ENCODE peak calls at places on chromosome 7, in eight cellular contexts. One of them, this sample, is unnamed.

GRCh38 chr7:50560865-50561351 is 4.3 kb downstream of the DDC start:
- DNase-seq in progenitor cell of endocrine pancreas: no peak
- DNase-seq in nephron progenitor cell: peak; percentile 21
- DNase-seq in IMR-90: no peak
- DNase-seq in T-helper 1 cell: no peak
- DNase-seq in endodermal cell: peak; percentile 62
- DNase-seq in adrenal gland: peak; percentile 50
- DNase-seq in ovary: peak; percentile 47
- DNase-seq in this sample: no peak

GRCh38 chr7:101017099-101017777 is 2.6 kb upstream of the MUC17 start:
- DNase-seq in progenitor cell of endocrine pancreas: no peak
- DNase-seq in nephron progenitor cell: peak; percentile 65
- DNase-seq in IMR-90: peak; percentile 84
- DNase-seq in T-helper 1 cell: peak; percentile 51
- DNase-seq in endodermal cell: peak; percentile 87
- DNase-seq in adrenal gland: peak; percentile 55
- DNase-seq in ovary: peak; percentile 91
- DNase-seq in this sample: peak; percentile 98

GRCh38 chr7:34939175-34939574 is 98.1 kb downstream of the DPY19L1 start:
- DNase-seq in progenitor cell of endocrine pancreas: no peak
- DNase-seq in nephron progenitor cell: no peak
- DNase-seq in IMR-90: peak; percentile 94
- DNase-seq in T-helper 1 cell: no peak
- DNase-seq in endodermal cell: peak; percentile 50
- DNase-seq in adrenal gland: peak; percentile 24
- DNase-seq in ovary: no peak
- DNase-seq in this sample: peak; percentile 8

GRCh38 chr7:151769189-151769821 is 107.6 kb downstream of the PRKAG2 start:
- DNase-seq in progenitor cell of endocrine pancreas: no peak
- DNase-seq in nephron progenitor cell: no peak
- DNase-seq in IMR-90: no peak
- DNase-seq in T-helper 1 cell: peak; percentile 21
- DNase-seq in endodermal cell: no peak
- DNase-seq in adrenal gland: no peak
- DNase-seq in ovary: no peak
- DNase-seq in this sample: no peak

GRCh38 chr7:155412416-155413253 is 45.3 kb upstream of the EN2 start:
- DNase-seq in progenitor cell of endocrine pancreas: peak; percentile 65
- DNase-seq in nephron progenitor cell: peak; percentile 77
- DNase-seq in IMR-90: peak; percentile 6
- DNase-seq in T-helper 1 cell: peak; percentile 9
- DNase-seq in endodermal cell: peak; percentile 92
- DNase-seq in adrenal gland: peak; percentile 52
- DNase-seq in ovary: no peak
- DNase-seq in this sample: peak; percentile 97

GRCh38 chr7:123675092-123675473 is 19.4 kb downstream of the LMOD2 start:
- DNase-seq in progenitor cell of endocrine pancreas: no peak
- DNase-seq in nephron progenitor cell: no peak
- DNase-seq in IMR-90: peak; percentile 25
- DNase-seq in T-helper 1 cell: no peak
- DNase-seq in endodermal cell: no peak
- DNase-seq in adrenal gland: no peak
- DNase-seq in ovary: no peak
- DNase-seq in this sample: no peak

GRCh38 chr7:41816111-41816510 is 113.2 kb upstream of the INHBA start:
- DNase-seq in progenitor cell of endocrine pancreas: no peak
- DNase-seq in nephron progenitor cell: no peak
- DNase-seq in IMR-90: no peak
- DNase-seq in T-helper 1 cell: no peak
- DNase-seq in endodermal cell: no peak
- DNase-seq in adrenal gland: no peak
- DNase-seq in ovary: no peak
- DNase-seq in this sample: no peak

GRCh38 chr7:135704074-135704473 is 23.9 kb downstream of the SLC13A4 start:
- DNase-seq in progenitor cell of endocrine pancreas: no peak
- DNase-seq in nephron progenitor cell: no peak
- DNase-seq in IMR-90: no peak
- DNase-seq in T-helper 1 cell: no peak
- DNase-seq in endodermal cell: peak; percentile 86
- DNase-seq in adrenal gland: no peak
- DNase-seq in ovary: no peak
- DNase-seq in this sample: peak; percentile 62

GRCh38 chr7:102912742-102913141 is at the start of gene LRRC17:
- DNase-seq in progenitor cell of endocrine pancreas: no peak
- DNase-seq in nephron progenitor cell: peak; percentile 21
- DNase-seq in IMR-90: peak; percentile 97
- DNase-seq in T-helper 1 cell: no peak
- DNase-seq in endodermal cell: no peak
- DNase-seq in adrenal gland: no peak
- DNase-seq in ovary: peak; percentile 65
- DNase-seq in this sample: peak; percentile 23

GRCh38 chr7:7911756-7912155 is 56.8 kb upstream of the GLCCI1 start:
- DNase-seq in progenitor cell of endocrine pancreas: no peak
- DNase-seq in nephron progenitor cell: no peak
- DNase-seq in IMR-90: no peak
- DNase-seq in T-helper 1 cell: no peak
- DNase-seq in endodermal cell: no peak
- DNase-seq in adrenal gland: no peak
- DNase-seq in ovary: no peak
- DNase-seq in this sample: no peak

GRCh38 chr7:9189683-9190082 is 756.3 kb downstream of the NXPH1 start:
- DNase-seq in progenitor cell of endocrine pancreas: no peak
- DNase-seq in nephron progenitor cell: peak; percentile 1
- DNase-seq in IMR-90: no peak
- DNase-seq in T-helper 1 cell: no peak
- DNase-seq in endodermal cell: no peak
- DNase-seq in adrenal gland: no peak
- DNase-seq in ovary: no peak
- DNase-seq in this sample: no peak

GRCh38 chr7:93117852-93118530 is at the start of gene SAMD9:
- DNase-seq in progenitor cell of endocrine pancreas: no peak
- DNase-seq in nephron progenitor cell: no peak
- DNase-seq in IMR-90: peak; percentile 77
- DNase-seq in T-helper 1 cell: peak; percentile 62
- DNase-seq in endodermal cell: no peak
- DNase-seq in adrenal gland: peak; percentile 80
- DNase-seq in ovary: peak; percentile 64
- DNase-seq in this sample: peak; percentile 39

GRCh38 chr7:113424463-113424862 is 306.1 kb upstream of the SMIM30 start:
- DNase-seq in progenitor cell of endocrine pancreas: no peak
- DNase-seq in nephron progenitor cell: no peak
- DNase-seq in IMR-90: no peak
- DNase-seq in T-helper 1 cell: no peak
- DNase-seq in endodermal cell: no peak
- DNase-seq in adrenal gland: no peak
- DNase-seq in ovary: no peak
- DNase-seq in this sample: no peak

GRCh38 chr7:28708458-28708951 is 249.6 kb downstream of the TRIL start:
- DNase-seq in progenitor cell of endocrine pancreas: no peak
- DNase-seq in nephron progenitor cell: peak; percentile 45
- DNase-seq in IMR-90: no peak
- DNase-seq in T-helper 1 cell: no peak
- DNase-seq in endodermal cell: no peak
- DNase-seq in adrenal gland: no peak
- DNase-seq in ovary: no peak
- DNase-seq in this sample: no peak

GRCh38 chr7:112481833-112482669 is 1.3 kb downstream of the LSMEM1 start:
- DNase-seq in progenitor cell of endocrine pancreas: no peak
- DNase-seq in nephron progenitor cell: no peak
- DNase-seq in IMR-90: peak; percentile 86
- DNase-seq in T-helper 1 cell: no peak
- DNase-seq in endodermal cell: peak; percentile 73
- DNase-seq in adrenal gland: peak; percentile 76
- DNase-seq in ovary: peak; percentile 23
- DNase-seq in this sample: peak; percentile 79

GRCh38 chr7:29896685-29897411 is 90.5 kb downstream of the WIPF3 start:
- DNase-seq in progenitor cell of endocrine pancreas: no peak
- DNase-seq in nephron progenitor cell: no peak
- DNase-seq in IMR-90: peak; percentile 40
- DNase-seq in T-helper 1 cell: no peak
- DNase-seq in endodermal cell: no peak
- DNase-seq in adrenal gland: no peak
- DNase-seq in ovary: no peak
- DNase-seq in this sample: no peak

GRCh38 chr7:158581440-158582088 is 6.1 kb downstream of the PTPRN2 start:
- DNase-seq in progenitor cell of endocrine pancreas: no peak
- DNase-seq in nephron progenitor cell: no peak
- DNase-seq in IMR-90: no peak
- DNase-seq in T-helper 1 cell: no peak
- DNase-seq in endodermal cell: no peak
- DNase-seq in adrenal gland: no peak
- DNase-seq in ovary: no peak
- DNase-seq in this sample: no peak

GRCh38 chr7:6705959-6706665 is 635 bp downstream of the ZNF12 start:
- DNase-seq in progenitor cell of endocrine pancreas: peak; percentile 13
- DNase-seq in nephron progenitor cell: peak; percentile 44
- DNase-seq in IMR-90: peak; percentile 33
- DNase-seq in T-helper 1 cell: peak; percentile 13
- DNase-seq in endodermal cell: peak; percentile 51
- DNase-seq in adrenal gland: peak; percentile 42
- DNase-seq in ovary: peak; percentile 32
- DNase-seq in this sample: peak; percentile 90

GRCh38 chr7:27235387-27236052 is 7.1 kb upstream of the EVX1 start:
- DNase-seq in progenitor cell of endocrine pancreas: peak; percentile 60
- DNase-seq in nephron progenitor cell: peak; percentile 83
- DNase-seq in IMR-90: no peak
- DNase-seq in T-helper 1 cell: no peak
- DNase-seq in endodermal cell: peak; percentile 92
- DNase-seq in adrenal gland: peak; percentile 77
- DNase-seq in ovary: peak; percentile 45
- DNase-seq in this sample: peak; percentile 93

GRCh38 chr7:95897557-95898183 is 125.3 kb downstream of the DYNC1I1 start:
- DNase-seq in progenitor cell of endocrine pancreas: no peak
- DNase-seq in nephron progenitor cell: no peak
- DNase-seq in IMR-90: no peak
- DNase-seq in T-helper 1 cell: no peak
- DNase-seq in endodermal cell: no peak
- DNase-seq in adrenal gland: no peak
- DNase-seq in ovary: no peak
- DNase-seq in this sample: no peak

GRCh38 chr7:50278120-50278519 is 26.4 kb upstream of the IKZF1 start:
- DNase-seq in progenitor cell of endocrine pancreas: no peak
- DNase-seq in nephron progenitor cell: no peak
- DNase-seq in IMR-90: no peak
- DNase-seq in T-helper 1 cell: no peak
- DNase-seq in endodermal cell: no peak
- DNase-seq in adrenal gland: no peak
- DNase-seq in ovary: no peak
- DNase-seq in this sample: no peak

GRCh38 chr7:92205987-92206386 is 27.0 kb upstream of the LRRD1 start:
- DNase-seq in progenitor cell of endocrine pancreas: no peak
- DNase-seq in nephron progenitor cell: no peak
- DNase-seq in IMR-90: no peak
- DNase-seq in T-helper 1 cell: no peak
- DNase-seq in endodermal cell: peak; percentile 58
- DNase-seq in adrenal gland: no peak
- DNase-seq in ovary: no peak
- DNase-seq in this sample: no peak

GRCh38 chr7:23074443-23075244 is 30.9 kb upstream of the KLHL7 start:
- DNase-seq in progenitor cell of endocrine pancreas: no peak
- DNase-seq in nephron progenitor cell: no peak
- DNase-seq in IMR-90: peak; percentile 34
- DNase-seq in T-helper 1 cell: no peak
- DNase-seq in endodermal cell: no peak
- DNase-seq in adrenal gland: no peak
- DNase-seq in ovary: no peak
- DNase-seq in this sample: peak; percentile 50

GRCh38 chr7:64581929-64582894 is 19.3 kb upstream of the ZNF680 start:
- DNase-seq in progenitor cell of endocrine pancreas: no peak
- DNase-seq in nephron progenitor cell: no peak
- DNase-seq in IMR-90: peak; percentile 58
- DNase-seq in T-helper 1 cell: no peak
- DNase-seq in endodermal cell: no peak
- DNase-seq in adrenal gland: no peak
- DNase-seq in ovary: no peak
- DNase-seq in this sample: no peak

This sample was measured in osteoblast.